ENCODE peak calls at places on chromosomes 5 and 9, in six cellular contexts. One of them, this sample, is unnamed.

GRCh38 chr5:111747336-111747735 is 9.7 kb downstream of the NREP start:
- DNase-seq in body of pancreas: no peak
- DNase-seq in HepG2: no peak
- DNase-seq in GM12891: no peak
- DNase-seq in A549: no peak
- DNase-seq in adrenal gland: no peak
- DNase-seq in this sample: no peak

GRCh38 chr5:109645591-109646236 is 44.0 kb upstream of the MAN2A1 start:
- DNase-seq in body of pancreas: no peak
- DNase-seq in HepG2: no peak
- DNase-seq in GM12891: no peak
- DNase-seq in A549: no peak
- DNase-seq in adrenal gland: no peak
- DNase-seq in this sample: no peak

GRCh38 chr5:143694357-143694756 is 117.6 kb upstream of the HMHB1 start:
- DNase-seq in body of pancreas: no peak
- DNase-seq in HepG2: peak; percentile 67
- DNase-seq in GM12891: no peak
- DNase-seq in A549: no peak
- DNase-seq in adrenal gland: no peak
- DNase-seq in this sample: no peak

GRCh38 chr9:101387871-101388506 is 3.2 kb upstream of the BAAT start:
- DNase-seq in body of pancreas: no peak
- DNase-seq in HepG2: peak; percentile 86
- DNase-seq in GM12891: no peak
- DNase-seq in A549: peak; percentile 82
- DNase-seq in adrenal gland: no peak
- DNase-seq in this sample: no peak

GRCh38 chr5:60687927-60688720 is 11.8 kb downstream of the DEPDC1B start:
- DNase-seq in body of pancreas: no peak
- DNase-seq in HepG2: peak; percentile 85
- DNase-seq in GM12891: no peak
- DNase-seq in A549: peak; percentile 75
- DNase-seq in adrenal gland: no peak
- DNase-seq in this sample: peak; percentile 33

GRCh38 chr9:5886114-5886939 is 4.4 kb upstream of the MLANA start:
- DNase-seq in body of pancreas: peak; percentile 81
- DNase-seq in HepG2: peak; percentile 78
- DNase-seq in GM12891: peak; percentile 67
- DNase-seq in A549: peak; percentile 72
- DNase-seq in adrenal gland: peak; percentile 91
- DNase-seq in this sample: peak; percentile 73

GRCh38 chr9:4242239-4242638 is 57.6 kb downstream of the GLIS3 start:
- DNase-seq in body of pancreas: no peak
- DNase-seq in HepG2: no peak
- DNase-seq in GM12891: no peak
- DNase-seq in A549: no peak
- DNase-seq in adrenal gland: no peak
- DNase-seq in this sample: no peak

GRCh38 chr9:96080364-96080763 is 204.9 kb downstream of the ERCC6L2 start:
- DNase-seq in body of pancreas: no peak
- DNase-seq in HepG2: no peak
- DNase-seq in GM12891: no peak
- DNase-seq in A549: peak; percentile 93
- DNase-seq in adrenal gland: no peak
- DNase-seq in this sample: peak; percentile 57

GRCh38 chr5:62206150-62206829 is 99.7 kb upstream of the KIF2A start:
- DNase-seq in body of pancreas: no peak
- DNase-seq in HepG2: peak; percentile 18
- DNase-seq in GM12891: no peak
- DNase-seq in A549: peak; percentile 42
- DNase-seq in adrenal gland: no peak
- DNase-seq in this sample: peak; percentile 9

GRCh38 chr9:95570150-95570549 is 53.4 kb upstream of the PTCH1 start:
- DNase-seq in body of pancreas: no peak
- DNase-seq in HepG2: no peak
- DNase-seq in GM12891: no peak
- DNase-seq in A549: no peak
- DNase-seq in adrenal gland: no peak
- DNase-seq in this sample: no peak

GRCh38 chr5:66015296-66015960 is 89.1 kb downstream of the ERBIN start:
- DNase-seq in body of pancreas: no peak
- DNase-seq in HepG2: no peak
- DNase-seq in GM12891: no peak
- DNase-seq in A549: no peak
- DNase-seq in adrenal gland: no peak
- DNase-seq in this sample: no peak

DNA sequence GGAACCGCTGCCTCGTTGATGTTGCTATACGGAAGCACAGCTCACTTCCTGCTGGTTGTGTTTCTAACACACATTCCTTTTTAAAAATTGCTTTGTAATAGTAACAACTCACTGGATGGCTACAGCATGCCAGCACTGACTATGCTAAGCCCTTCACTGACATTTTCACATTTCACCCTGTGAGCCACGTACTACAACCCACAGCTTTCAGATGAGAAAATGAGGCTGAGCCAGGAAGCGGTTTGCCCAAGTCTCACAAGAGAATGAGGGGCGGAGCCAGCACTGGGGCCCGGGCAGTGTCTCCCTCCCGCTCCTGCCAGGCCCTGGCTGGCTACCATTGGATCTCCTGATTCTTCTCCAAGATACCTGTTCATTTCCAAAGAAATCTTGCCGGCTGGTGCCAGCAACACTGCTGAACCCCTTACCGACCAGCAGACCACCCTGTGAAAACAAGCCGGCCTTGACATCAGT is 38.3 kb downstream of the FAM78A start:
- DNase-seq in body of pancreas: peak; percentile 48
- DNase-seq in HepG2: no peak
- DNase-seq in GM12891: peak; percentile 64
- DNase-seq in A549: no peak
- DNase-seq in adrenal gland: peak; percentile 80
- DNase-seq in this sample: no peak
- TF ChIP-seq POLR2A in body of pancreas: no peak
- TF ChIP-seq POLR2A in HepG2: no peak
- TF ChIP-seq POLR2A in GM12891: peak; percentile 86
- TF ChIP-seq POLR2A in A549: no peak
- TF ChIP-seq POLR2A in adrenal gland: no peak
- TF ChIP-seq POLR2A in this sample: no peak

GRCh38 chr9:99820330-99821186 is 1.1 kb upstream of the NR4A3 start:
- DNase-seq in body of pancreas: peak; percentile 60
- DNase-seq in HepG2: peak; percentile 47
- DNase-seq in GM12891: peak; percentile 23
- DNase-seq in A549: peak; percentile 72
- DNase-seq in adrenal gland: peak; percentile 93
- DNase-seq in this sample: peak; percentile 44
- TF ChIP-seq POLR2A in body of pancreas: no peak
- TF ChIP-seq POLR2A in HepG2: no peak
- TF ChIP-seq POLR2A in GM12891: peak; percentile 40
- TF ChIP-seq POLR2A in A549: no peak
- TF ChIP-seq POLR2A in adrenal gland: peak; percentile 80
- TF ChIP-seq POLR2A in this sample: no peak

GRCh38 chr5:78667461-78668103 is 19.0 kb upstream of the LHFPL2 start:
- DNase-seq in body of pancreas: no peak
- DNase-seq in HepG2: no peak
- DNase-seq in GM12891: no peak
- DNase-seq in A549: no peak
- DNase-seq in adrenal gland: no peak
- DNase-seq in this sample: no peak
- TF ChIP-seq POLR2A in body of pancreas: no peak
- TF ChIP-seq POLR2A in HepG2: no peak
- TF ChIP-seq POLR2A in GM12891: no peak
- TF ChIP-seq POLR2A in A549: no peak
- TF ChIP-seq POLR2A in adrenal gland: no peak
- TF ChIP-seq POLR2A in this sample: no peak

DNA sequence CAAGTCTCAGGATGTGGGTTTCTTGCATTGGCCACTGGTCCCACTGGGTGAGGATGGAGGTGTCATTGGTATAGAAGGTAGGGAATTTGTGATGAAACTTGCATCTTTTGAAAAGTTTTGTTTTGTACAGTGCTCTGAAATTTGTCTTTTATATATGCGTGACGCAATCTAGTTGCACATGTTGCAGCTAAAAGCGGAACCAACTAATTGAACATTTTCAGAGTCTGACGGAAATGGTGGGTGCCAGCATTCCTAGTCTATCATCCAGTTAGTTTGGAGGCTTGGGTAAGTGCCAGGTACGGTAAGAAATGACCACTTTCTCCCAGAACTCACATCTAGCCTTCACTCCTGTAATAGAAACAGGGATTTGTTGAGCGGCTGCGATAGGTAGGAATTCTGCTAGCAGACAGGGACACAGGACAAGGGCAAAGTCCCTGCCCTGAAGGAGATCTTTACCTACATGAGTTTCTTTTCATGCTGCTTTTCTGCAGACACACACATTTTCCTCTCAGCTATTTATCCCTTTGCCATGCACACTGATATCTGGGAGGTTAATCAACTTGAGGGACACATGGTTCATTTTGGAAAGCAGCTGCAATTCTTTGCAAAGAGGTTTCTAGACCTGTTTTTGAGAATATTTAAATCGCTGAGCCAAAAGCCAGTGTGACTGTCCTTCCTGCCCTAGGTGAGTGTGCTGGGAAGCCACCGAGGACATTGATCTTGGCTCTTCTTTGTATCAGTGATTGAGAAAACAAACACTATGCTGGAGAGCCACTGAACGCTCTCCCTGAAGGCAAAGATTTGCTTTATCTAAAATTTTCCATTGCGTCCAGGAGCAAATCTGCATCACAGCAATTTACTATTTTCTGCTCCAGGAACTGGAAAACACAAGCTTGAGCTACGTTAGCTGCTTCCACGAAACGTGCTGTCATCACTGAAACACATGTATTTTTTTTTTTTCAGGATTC is 89.7 kb downstream of the DAP start:
- DNase-seq in body of pancreas: no peak
- DNase-seq in HepG2: no peak
- DNase-seq in GM12891: no peak
- DNase-seq in A549: no peak
- DNase-seq in adrenal gland: no peak
- DNase-seq in this sample: no peak
- TF ChIP-seq POLR2A in body of pancreas: no peak
- TF ChIP-seq POLR2A in HepG2: no peak
- TF ChIP-seq POLR2A in GM12891: no peak
- TF ChIP-seq POLR2A in A549: no peak
- TF ChIP-seq POLR2A in adrenal gland: no peak
- TF ChIP-seq POLR2A in this sample: no peak

GRCh38 chr5:133319244-133319643 is 267.4 kb downstream of the HSPA4 start:
- DNase-seq in body of pancreas: no peak
- DNase-seq in HepG2: no peak
- DNase-seq in GM12891: no peak
- DNase-seq in A549: no peak
- DNase-seq in adrenal gland: no peak
- DNase-seq in this sample: no peak
- TF ChIP-seq POLR2A in body of pancreas: no peak
- TF ChIP-seq POLR2A in HepG2: no peak
- TF ChIP-seq POLR2A in GM12891: no peak
- TF ChIP-seq POLR2A in A549: no peak
- TF ChIP-seq POLR2A in adrenal gland: no peak
- TF ChIP-seq POLR2A in this sample: no peak

GRCh38 chr5:181260720-181261319 is at the start of gene TRIM52:
- DNase-seq in body of pancreas: peak; percentile 88
- DNase-seq in HepG2: peak; percentile 91
- DNase-seq in GM12891: peak; percentile 77
- DNase-seq in A549: peak; percentile 93
- DNase-seq in adrenal gland: peak; percentile 94
- DNase-seq in this sample: peak; percentile 84
- TF ChIP-seq POLR2A in body of pancreas: peak; percentile 88
- TF ChIP-seq POLR2A in HepG2: peak; percentile 89
- TF ChIP-seq POLR2A in GM12891: peak; percentile 98
- TF ChIP-seq POLR2A in A549: peak; percentile 96
- TF ChIP-seq POLR2A in adrenal gland: peak; percentile 86
- TF ChIP-seq POLR2A in this sample: peak; percentile 97

GRCh38 chr9:35488566-35489312 is 1.2 kb upstream of the RUSC2 start:
- DNase-seq in body of pancreas: peak; percentile 49
- DNase-seq in HepG2: peak; percentile 52
- DNase-seq in GM12891: no peak
- DNase-seq in A549: no peak
- DNase-seq in adrenal gland: no peak
- DNase-seq in this sample: no peak

GRCh38 chr9:35489313-35490154 is at the start of gene RUSC2:
- DNase-seq in body of pancreas: peak; percentile 83
- DNase-seq in HepG2: peak; percentile 75
- DNase-seq in GM12891: peak; percentile 26
- DNase-seq in A549: peak; percentile 91
- DNase-seq in adrenal gland: peak; percentile 91
- DNase-seq in this sample: no peak

GRCh38 chr9:35488019-35488418 is 1.9 kb upstream of the RUSC2 start:
- DNase-seq in body of pancreas: no peak
- DNase-seq in HepG2: no peak
- DNase-seq in GM12891: no peak
- DNase-seq in A549: no peak
- DNase-seq in adrenal gland: no peak
- DNase-seq in this sample: no peak

GRCh38 chr9:35490155-35490909 is 421 bp downstream of the RUSC2 start:
- DNase-seq in body of pancreas: peak; percentile 42
- DNase-seq in HepG2: no peak
- DNase-seq in GM12891: no peak
- DNase-seq in A549: no peak
- DNase-seq in adrenal gland: peak; percentile 70
- DNase-seq in this sample: no peak

GRCh38 chr9:35490910-35491465 is 1.1 kb downstream of the RUSC2 start:
- DNase-seq in body of pancreas: no peak
- DNase-seq in HepG2: no peak
- DNase-seq in GM12891: no peak
- DNase-seq in A549: peak; percentile 45
- DNase-seq in adrenal gland: no peak
- DNase-seq in this sample: no peak
- TF ChIP-seq POLR2A in body of pancreas: no peak
- TF ChIP-seq POLR2A in HepG2: no peak
- TF ChIP-seq POLR2A in GM12891: no peak
- TF ChIP-seq POLR2A in A549: no peak
- TF ChIP-seq POLR2A in adrenal gland: no peak
- TF ChIP-seq POLR2A in this sample: no peak

GRCh38 chr9:116686693-116687073 is 422 bp upstream of the TRIM32 start:
- DNase-seq in body of pancreas: no peak
- DNase-seq in HepG2: peak; percentile 10
- DNase-seq in GM12891: no peak
- DNase-seq in A549: no peak
- DNase-seq in adrenal gland: no peak
- DNase-seq in this sample: peak; percentile 34

GRCh38 chr9:116689117-116689516 is 2.0 kb downstream of the TRIM32 start:
- DNase-seq in body of pancreas: no peak
- DNase-seq in HepG2: no peak
- DNase-seq in GM12891: no peak
- DNase-seq in A549: no peak
- DNase-seq in adrenal gland: no peak
- DNase-seq in this sample: no peak

GRCh38 chr9:116686135-116686534 is 970 bp upstream of the TRIM32 start:
- DNase-seq in body of pancreas: no peak
- DNase-seq in HepG2: no peak
- DNase-seq in GM12891: no peak
- DNase-seq in A549: no peak
- DNase-seq in adrenal gland: no peak
- DNase-seq in this sample: no peak

GRCh38 chr9:116687762-116688160 is 656 bp downstream of the TRIM32 start:
- DNase-seq in body of pancreas: no peak
- DNase-seq in HepG2: no peak
- DNase-seq in GM12891: no peak
- DNase-seq in A549: no peak
- DNase-seq in adrenal gland: no peak
- DNase-seq in this sample: no peak

GRCh38 chr9:116687074-116687761 is at the start of gene TRIM32:
- DNase-seq in body of pancreas: peak; percentile 92
- DNase-seq in HepG2: peak; percentile 86
- DNase-seq in GM12891: peak; percentile 87
- DNase-seq in A549: peak; percentile 88
- DNase-seq in adrenal gland: peak; percentile 95
- DNase-seq in this sample: peak; percentile 98
- TF ChIP-seq POLR2A in body of pancreas: peak; percentile 48
- TF ChIP-seq POLR2A in HepG2: peak; percentile 47
- TF ChIP-seq POLR2A in GM12891: peak; percentile 69
- TF ChIP-seq POLR2A in A549: peak; percentile 80
- TF ChIP-seq POLR2A in adrenal gland: no peak
- TF ChIP-seq POLR2A in this sample: peak; percentile 69

This sample was measured in H54.